ENCODE peak calls at places on chromosomes 7 and 10, in six cellular contexts. J, E, L, H, Y and X are unnamed samples.

GRCh38 chr7:92489634-92490033 is 11.9 kb upstream of the ERVW-1 start:
- DNase-seq in J (no peak), E (no peak), L (no peak), H (no peak), Y (no peak), X (no peak)

GRCh38 chr7:36265720-36266119 is 112.7 kb downstream of the EEPD1 start:
- DNase-seq in J (no peak), E (no peak), L (peak), H (no peak), Y (peak), X (no peak)

GRCh38 chr10:79086822-79087221 is 18.1 kb downstream of the ZMIZ1 start:
- DNase-seq in J (no peak), E (no peak), L (no peak), H (no peak), Y (no peak), X (no peak)

GRCh38 chr10:72953687-72954086 is 919 bp downstream of the PLA2G12B start:
- DNase-seq in J (no peak), E (no peak), L (no peak), H (no peak), Y (no peak), X (no peak)

GRCh38 chr10:132632851-132633684 is 95.5 kb downstream of the INPP5A start:
- DNase-seq in J (no peak), E (no peak), L (no peak), H (no peak), Y (peak), X (no peak)

GRCh38 chr10:28186461-28186860 is 116.4 kb downstream of the MPP7 start:
- DNase-seq in J (no peak), E (no peak), L (no peak), H (no peak), Y (no peak), X (no peak)

GRCh38 chr7:142722289-142722794 is 26.9 kb upstream of the PRSS1 start:
- DNase-seq in J (no peak), E (no peak), L (no peak), H (no peak), Y (no peak), X (no peak)

GRCh38 chr7:30472081-30472770 is 6.4 kb downstream of the NOD1 start:
- DNase-seq in J (no peak), E (no peak), L (no peak), H (no peak), Y (no peak), X (no peak)

GRCh38 chr7:156492170-156492569 is 148.4 kb upstream of the RNF32 start:
- DNase-seq in J (no peak), E (no peak), L (no peak), H (no peak), Y (no peak), X (no peak)

GRCh38 chr7:29569648-29570047 is 6.0 kb downstream of the PRR15 start:
- DNase-seq in J (no peak), E (no peak), L (peak), H (no peak), Y (no peak), X (no peak)

GRCh38 chr10:74011016-74011415 is 13.1 kb downstream of the VCL start:
- DNase-seq in J (no peak), E (no peak), L (no peak), H (no peak), Y (no peak), X (no peak)

GRCh38 chr10:92849234-92849525 is 860 bp downstream of the EXOC6 start:
- DNase-seq in J (no peak), E (no peak), L (no peak), H (no peak), Y (no peak), X (no peak)

GRCh38 chr7:55794527-55794926 is 68.0 kb downstream of the SEPTIN14 start:
- DNase-seq in J (no peak), E (no peak), L (peak), H (no peak), Y (no peak), X (no peak)

GRCh38 chr10:85609509-85609908 is 757.1 kb downstream of the GRID1 start:
- DNase-seq in J (no peak), E (no peak), L (no peak), H (no peak), Y (no peak), X (no peak)

GRCh38 chr7:141369422-141369821 is 181.8 kb upstream of the AGK start:
- DNase-seq in J (no peak), E (no peak), L (no peak), H (no peak), Y (no peak), X (peak)

GRCh38 chr7:43649755-43650274 is 66.9 kb downstream of the STK17A start:
- DNase-seq in J (peak), E (no peak), L (peak), H (no peak), Y (no peak), X (no peak)

GRCh38 chr7:22990588-22990949 is 23.4 kb downstream of the HYCC1 start:
- DNase-seq in J (no peak), E (no peak), L (no peak), H (no peak), Y (peak), X (no peak)

GRCh38 chr10:77552252-77552651 is 85.4 kb downstream of the KCNMA1 start:
- DNase-seq in J (no peak), E (no peak), L (no peak), H (no peak), Y (no peak), X (no peak)

GRCh38 chr7:17965600-17965999 is 25.3 kb upstream of the SNX13 start:
- DNase-seq in J (no peak), E (no peak), L (peak), H (no peak), Y (peak), X (no peak)

GRCh38 chr7:150341263-150342118 is at the start of gene RARRES2:
- DNase-seq in J (peak), E (no peak), L (no peak), H (no peak), Y (no peak), X (peak)

GRCh38 chr7:48424731-48425130 is 253.5 kb downstream of the ABCA13 start:
- DNase-seq in J (no peak), E (no peak), L (peak), H (no peak), Y (peak), X (no peak)

DNA sequence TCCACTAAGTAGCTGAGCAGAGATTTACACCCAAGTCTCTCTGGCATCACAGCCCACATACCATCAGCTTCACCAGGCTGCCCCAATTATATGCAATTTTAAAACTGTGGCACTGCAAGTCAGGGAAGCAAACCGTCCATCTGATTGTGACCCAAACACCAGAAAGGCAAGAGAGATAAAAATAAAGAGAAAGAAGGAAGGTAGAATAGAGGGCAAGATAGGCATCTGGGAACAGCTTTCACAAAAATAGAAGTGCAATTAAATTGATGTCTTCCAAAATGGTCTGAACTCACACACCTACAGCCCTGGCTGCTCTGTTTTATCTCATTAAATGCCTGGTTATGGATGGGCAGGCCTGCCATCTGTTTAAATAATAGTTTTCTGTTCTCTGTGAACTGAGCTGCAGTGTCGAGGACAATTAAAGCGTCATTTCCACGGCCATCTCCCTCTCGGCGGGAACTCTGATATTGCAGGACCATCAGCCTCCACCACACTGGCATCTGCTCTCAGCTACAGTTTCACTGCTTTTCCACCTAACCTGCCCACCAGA is 509.1 kb downstream of the INHBA start:
- DNase-seq in J (no peak), E (no peak), L (no peak), H (no peak), Y (no peak), X (no peak)
- TF ChIP-seq CTCF in J (no peak), E (no peak), L (no peak), H (no peak), Y (no peak), X (no peak)

GRCh38 chr7:11750191-11750590 is 81.8 kb downstream of the THSD7A start:
- DNase-seq in J (no peak), E (no peak), L (no peak), H (no peak), Y (no peak), X (no peak)
- TF ChIP-seq CTCF in J (no peak), E (no peak), L (no peak), H (no peak), Y (no peak), X (no peak)

DNA sequence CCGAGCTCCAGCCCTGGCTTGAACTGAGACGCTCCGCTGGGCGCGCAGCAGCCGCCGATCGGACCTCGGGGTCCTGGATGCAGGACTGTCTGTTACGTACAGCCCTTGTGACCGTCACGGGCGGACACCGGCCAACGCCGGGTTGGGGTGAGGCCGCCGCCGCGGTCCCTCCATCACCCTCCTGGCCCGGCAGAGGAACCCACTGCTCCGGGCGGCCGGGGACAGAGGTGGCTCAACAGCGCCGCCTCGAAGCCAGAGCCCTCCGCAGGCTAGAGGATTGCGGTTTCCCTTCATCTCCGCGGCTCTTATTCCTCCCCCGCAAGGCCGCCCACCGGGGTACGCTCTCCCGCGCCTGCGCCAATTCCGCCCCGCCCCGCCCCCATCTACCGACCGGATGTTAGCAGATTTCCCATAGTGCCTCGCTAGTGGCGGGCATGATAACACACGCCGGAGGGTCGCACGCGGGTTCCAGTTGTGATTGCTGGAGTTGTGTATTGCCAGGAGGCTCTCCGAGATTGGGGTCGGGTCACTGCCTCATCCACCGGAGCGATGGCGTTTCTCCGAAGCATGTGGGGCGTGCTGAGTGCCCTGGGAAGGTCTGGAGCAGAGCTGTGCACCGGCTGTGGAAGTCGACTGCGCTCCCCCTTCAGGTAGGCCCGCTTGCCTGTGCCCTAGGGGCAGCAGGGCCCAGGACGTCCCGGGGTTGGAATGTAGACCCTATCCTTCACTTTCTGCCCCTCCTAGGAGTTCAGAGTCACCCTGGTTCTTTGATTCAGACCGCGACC is at the start of gene TFAM:
- DNase-seq in J (peak), E (peak), L (peak), H (peak), Y (peak), X (peak)
- TF ChIP-seq CTCF in J (no peak), E (peak), L (peak), H (peak), Y (peak), X (peak)

DNA sequence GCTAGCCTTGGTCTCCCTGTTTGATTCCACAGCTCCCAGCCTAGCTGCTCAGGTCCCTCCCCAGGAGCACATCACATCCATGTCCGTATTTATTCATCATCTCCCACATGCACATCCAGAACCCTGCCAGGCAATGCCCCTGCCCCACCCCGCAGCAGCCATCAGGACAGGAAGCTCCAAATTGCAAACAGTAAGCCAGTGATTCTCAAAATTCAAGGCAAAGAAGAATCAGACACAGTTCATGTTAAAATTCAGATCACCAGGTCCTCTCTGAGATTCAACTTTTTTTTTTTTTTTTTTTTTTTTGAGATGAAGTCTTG is 17.7 kb downstream of the LRRC20 start:
- DNase-seq in J (no peak), E (no peak), L (no peak), H (no peak), Y (no peak), X (no peak)
- TF ChIP-seq CTCF in J (peak), E (no peak), L (peak), H (no peak), Y (no peak), X (peak)

GRCh38 chr10:89853796-89854195 is 152.4 kb downstream of the KIF20B start:
- DNase-seq in J (no peak), E (no peak), L (no peak), H (no peak), Y (no peak), X (no peak)
- TF ChIP-seq CTCF in J (no peak), E (no peak), L (no peak), H (no peak), Y (peak), X (no peak)

GRCh38 chr7:5750026-5750425 is 31.4 kb downstream of the RNF216 start:
- DNase-seq in J (no peak), E (no peak), L (no peak), H (no peak), Y (peak), X (no peak)
- TF ChIP-seq CTCF in J (no peak), E (no peak), L (no peak), H (no peak), Y (no peak), X (no peak)

DNA sequence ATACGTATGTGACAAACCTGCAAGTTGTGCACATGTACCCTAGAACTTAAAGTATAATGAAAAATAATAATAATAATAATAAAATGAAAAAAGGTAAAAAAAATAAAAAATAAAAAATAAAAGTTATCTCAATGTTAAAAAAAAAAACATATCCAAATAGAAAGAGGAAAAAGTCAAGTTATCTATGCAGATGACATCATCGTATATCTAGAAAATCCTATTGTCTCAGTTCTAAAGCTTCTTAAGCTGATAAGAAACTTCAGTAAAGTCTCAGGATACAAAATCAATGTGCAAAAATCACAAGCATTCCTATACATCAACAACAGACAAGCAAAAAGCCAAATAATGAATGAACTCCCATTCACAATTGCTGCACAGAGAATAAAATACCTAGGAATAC is 466.6 kb upstream of the PHF14 start:
- DNase-seq in J (no peak), E (no peak), L (no peak), H (no peak), Y (no peak), X (no peak)
- TF ChIP-seq CTCF in J (no peak), E (no peak), L (no peak), H (no peak), Y (no peak), X (no peak)

DNA sequence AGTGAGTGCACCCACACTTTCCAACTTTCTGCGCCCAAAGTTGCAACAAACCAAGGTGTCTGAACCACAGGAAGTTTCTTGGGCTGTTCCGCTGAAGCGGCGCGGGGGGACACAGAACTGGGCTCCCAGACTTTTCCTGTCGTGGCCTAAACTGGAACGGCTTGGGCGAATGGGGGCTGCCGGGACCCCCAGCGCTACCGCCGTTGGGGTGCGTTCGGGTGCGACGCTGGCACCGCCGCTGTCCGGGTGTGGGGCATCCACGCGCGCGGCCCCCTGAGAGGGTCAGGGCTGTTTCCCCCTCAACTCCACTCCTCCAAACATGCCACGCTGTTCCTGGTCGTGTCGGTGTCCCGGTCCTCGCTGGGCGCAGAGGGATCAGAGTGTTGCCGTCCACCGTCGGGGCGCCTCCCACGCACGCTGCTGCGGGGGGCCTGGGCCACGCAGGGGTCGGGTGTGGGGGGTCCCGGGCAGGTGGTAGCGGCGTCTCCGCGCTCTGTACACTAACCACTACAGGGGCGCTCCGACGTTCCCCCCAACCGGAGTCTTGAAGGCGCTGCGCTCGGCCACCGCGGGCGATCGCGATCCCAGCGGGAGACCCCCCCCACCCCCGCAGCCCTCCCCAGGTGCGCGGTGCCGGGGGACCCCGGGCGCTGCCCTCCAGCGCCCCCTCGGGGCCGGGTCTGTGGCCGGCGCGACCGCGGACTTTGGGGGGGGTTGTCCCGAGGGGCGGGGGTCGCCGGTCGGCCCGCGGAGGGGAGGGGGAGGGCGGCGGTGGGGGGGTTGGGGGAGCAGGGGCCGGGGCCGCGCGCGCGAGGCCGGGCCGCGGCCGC is 2.2 kb upstream of the CUX1 start:
- DNase-seq in J (peak), E (no peak), L (no peak), H (peak), Y (no peak), X (peak)
- TF ChIP-seq CTCF in J (no peak), E (peak), L (peak), H (no peak), Y (no peak), X (no peak)

DNA sequence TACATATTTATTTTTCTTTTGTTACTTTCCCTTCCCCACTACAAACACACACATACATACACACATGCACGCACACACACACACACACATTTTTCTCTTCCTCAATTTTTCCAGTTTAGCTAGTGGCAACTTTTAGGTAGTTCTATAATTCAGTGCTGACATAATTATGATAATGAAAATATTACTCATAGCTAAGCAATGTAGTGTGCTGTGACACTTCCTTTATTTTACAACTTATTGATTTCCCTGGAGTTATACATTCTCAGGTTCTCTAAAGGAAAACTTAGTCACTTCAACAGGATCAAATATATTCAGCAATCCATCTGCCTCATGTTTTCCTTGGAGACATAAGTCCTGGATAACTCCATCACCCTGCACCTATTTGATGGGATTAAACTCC is 151.6 kb downstream of the CACNA2D1 start:
- DNase-seq in J (no peak), E (no peak), L (peak), H (no peak), Y (no peak), X (no peak)
- TF ChIP-seq CTCF in J (no peak), E (no peak), L (no peak), H (no peak), Y (no peak), X (no peak)